ENCODE peak calls at places on chromosomes 1 and 21, in four cellular contexts. M, G, V and N are unnamed samples.
A peak's percentile ranks its signal among the peaks of the same experiment; 100 is the strongest.

GRCh38 chr1:113142791-113143190 is 69.8 kb downstream of the LRIG2 start:
- DNase-seq in M (no peak), G (no peak), V (no peak), N (no peak)

GRCh38 chr1:174153085-174153824 is 6.1 kb upstream of the RABGAP1L start:
- DNase-seq in M (no peak), G (no peak), V (no peak), N (no peak)

GRCh38 chr1:208309771-208310170 is 65.6 kb upstream of the PLXNA2 start:
- DNase-seq in M (no peak), G (no peak), V (no peak), N (no peak)

GRCh38 chr1:46153228-46153627 is 20.8 kb upstream of the PIK3R3 start:
- DNase-seq in M (no peak), G (no peak), V (no peak), N (no peak)

GRCh38 chr1:222064388-222065201 is 322.7 kb upstream of the DUSP10 start:
- DNase-seq in M (no peak), G (no peak), V (no peak), N (no peak)

GRCh38 chr1:40462956-40463590 is 12.8 kb downstream of the ZFP69B start:
- DNase-seq in M (no peak), G (no peak), V (no peak), N (no peak)

GRCh38 chr1:151908228-151908691 is 1.1 kb downstream of the THEM4 start:
- DNase-seq in M (no peak), G (no peak), V (no peak), N (no peak)

GRCh38 chr1:3081171-3081683 is 12.2 kb downstream of the PRDM16 start:
- DNase-seq in M (no peak), G (no peak), V (no peak), N (no peak)

GRCh38 chr21:17775431-17776126 is 43.6 kb downstream of the C21orf91 start:
- DNase-seq in M (no peak), G (no peak), V (peak; percentile 87), N (no peak)

GRCh38 chr1:73576084-73576483 is 621.9 kb downstream of the LRRIQ3 start:
- DNase-seq in M (no peak), G (no peak), V (no peak), N (no peak)

GRCh38 chr21:42654179-42654912 is 925 bp downstream of the PDE9A start:
- DNase-seq in M (no peak), G (no peak), V (peak; percentile 77), N (no peak)

GRCh38 chr1:9882296-9882944 is 27.6 kb downstream of the CTNNBIP1 start:
- DNase-seq in M (no peak), G (no peak), V (no peak), N (no peak)

GRCh38 chr1:58755468-58755872 is 28.4 kb downstream of the JUN start:
- DNase-seq in M (peak; percentile 67), G (peak; percentile 68), V (no peak), N (peak; percentile 29)

GRCh38 chr1:32933742-32934322 is 30.8 kb downstream of the RNF19B start:
- DNase-seq in M (no peak), G (no peak), V (no peak), N (no peak)

GRCh38 chr1:181134543-181135461 is 46.3 kb downstream of the IER5 start:
- DNase-seq in M (peak; percentile 59), G (no peak), V (peak; percentile 85), N (no peak)

GRCh38 chr1:234454910-234455309 is 24.1 kb downstream of the TARBP1 start:
- DNase-seq in M (no peak), G (no peak), V (no peak), N (no peak)

GRCh38 chr1:170711682-170712081 is 47.8 kb downstream of the PRRX1 start:
- DNase-seq in M (no peak), G (no peak), V (no peak), N (no peak)

GRCh38 chr1:29327223-29327935 is 91.1 kb downstream of the PTPRU start:
- DNase-seq in M (no peak), G (no peak), V (peak; percentile 32), N (no peak)

GRCh38 chr1:40769815-40770214 is 13.8 kb upstream of the KCNQ4 start:
- DNase-seq in M (no peak), G (no peak), V (no peak), N (no peak)

GRCh38 chr1:244087021-244087560 is 36.0 kb downstream of the ZBTB18 start:
- DNase-seq in M (no peak), G (no peak), V (no peak), N (no peak)

GRCh38 chr1:154423303-154423987 is 18.3 kb downstream of the IL6R start:
- DNase-seq in M (no peak), G (no peak), V (peak; percentile 16), N (no peak)

GRCh38 chr1:215987092-215987855 is 420.2 kb downstream of the KCTD3 start:
- DNase-seq in M (no peak), G (no peak), V (no peak), N (no peak)

GRCh38 chr1:54278941-54279422 is 79.0 kb downstream of the MRPL37 start:
- DNase-seq in M (peak; percentile 61), G (peak; percentile 60), V (no peak), N (no peak)

GRCh38 chr1:93567255-93567918 is 114.2 kb downstream of the BCAR3 start:
- DNase-seq in M (peak; percentile 39), G (no peak), V (no peak), N (no peak)

DNA sequence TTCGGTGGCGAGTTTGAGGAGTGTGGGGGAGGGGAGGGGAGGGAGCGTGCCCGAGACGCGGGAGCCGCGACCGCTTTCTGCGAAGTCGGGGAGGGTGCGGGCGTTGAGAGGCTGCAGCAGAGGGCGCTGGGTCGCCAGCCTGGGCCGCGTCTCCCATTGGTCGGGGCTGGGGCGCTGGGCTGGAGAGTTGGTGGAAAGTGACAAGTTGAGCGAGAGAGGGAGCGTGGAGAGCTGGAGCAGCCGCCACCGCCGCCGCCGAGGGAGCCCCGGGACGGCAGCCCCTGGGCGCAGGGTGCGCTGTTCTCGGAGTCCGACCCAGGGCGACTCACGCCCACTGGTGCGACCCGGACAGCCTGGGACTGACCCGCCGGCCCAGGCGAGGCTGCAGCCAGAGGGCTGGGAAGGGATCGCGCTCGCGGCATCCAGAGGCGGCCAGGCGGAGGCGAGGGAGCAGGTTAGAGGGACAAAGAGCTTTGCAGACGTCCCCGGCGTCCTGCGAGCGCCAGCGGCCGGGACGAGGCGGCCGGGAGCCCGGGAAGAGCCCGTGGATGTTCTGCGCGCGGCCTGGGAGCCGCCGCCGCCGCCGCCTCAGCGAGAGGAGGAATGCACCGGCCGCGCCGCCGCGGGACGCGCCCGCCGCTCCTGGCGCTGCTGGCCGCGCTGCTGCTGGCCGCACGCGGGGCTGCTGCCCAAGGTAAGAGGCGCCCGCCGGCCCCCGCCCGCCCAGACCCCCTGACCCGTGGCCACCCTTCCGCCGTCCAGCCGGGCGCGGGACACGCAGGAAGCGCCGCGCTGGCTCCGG is at the start of gene ROR1:
- DNase-seq in M (peak; percentile 88), G (peak; percentile 85), V (peak; percentile 92), N (peak; percentile 76)
- TF ChIP-seq POLR2A in M (peak; percentile 59), G (no peak), V (no peak), N (no peak)

DNA sequence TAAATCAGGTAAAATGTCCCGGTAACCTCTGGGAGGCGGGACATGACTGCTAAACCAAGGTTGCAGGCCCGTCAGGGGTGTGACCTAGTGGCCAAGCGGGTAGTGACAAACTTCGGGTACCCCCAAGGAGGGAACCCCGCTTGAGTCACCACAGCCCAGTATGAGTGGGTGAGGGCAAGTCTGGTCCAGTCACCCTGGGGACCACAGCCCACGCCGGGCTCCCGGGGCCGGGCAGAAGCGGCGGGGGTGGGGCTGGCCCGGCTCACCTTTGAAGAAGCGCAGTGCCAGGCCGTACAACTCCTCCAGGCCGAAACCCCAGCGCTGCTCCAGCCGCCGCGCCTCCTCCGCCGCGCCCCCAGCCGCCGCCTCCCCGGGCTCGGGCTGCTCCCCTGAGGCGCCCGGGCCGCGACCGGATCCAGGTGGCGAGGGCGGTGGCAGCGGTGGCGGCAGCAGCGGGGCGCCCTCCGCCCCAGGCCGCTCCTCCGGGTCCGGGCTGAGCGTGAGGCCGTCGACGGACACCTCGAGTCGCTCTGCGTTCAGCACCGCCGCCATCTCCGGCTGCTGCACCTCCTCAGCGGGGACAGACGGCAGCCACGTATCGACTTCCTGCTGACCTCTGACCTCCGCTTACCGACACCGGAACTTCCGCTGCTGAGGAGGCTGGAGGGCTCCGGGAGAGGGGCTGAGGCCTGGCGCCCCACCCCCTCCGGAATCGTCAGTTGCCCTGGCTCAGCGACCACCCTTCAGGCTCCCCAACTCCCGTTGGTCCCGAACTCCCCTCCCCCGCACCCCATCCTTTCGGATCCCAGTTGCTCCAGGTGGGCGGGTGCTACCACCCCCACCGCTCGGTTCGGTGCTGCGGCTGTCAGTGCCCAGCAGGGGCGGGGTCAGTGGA is at the start of gene ACBD3:
- DNase-seq in M (peak; percentile 87), G (peak; percentile 90), V (peak; percentile 97), N (peak; percentile 96)
- TF ChIP-seq POLR2A in M (peak; percentile 92), G (peak; percentile 93), V (peak; percentile 79), N (peak; percentile 97)

DNA sequence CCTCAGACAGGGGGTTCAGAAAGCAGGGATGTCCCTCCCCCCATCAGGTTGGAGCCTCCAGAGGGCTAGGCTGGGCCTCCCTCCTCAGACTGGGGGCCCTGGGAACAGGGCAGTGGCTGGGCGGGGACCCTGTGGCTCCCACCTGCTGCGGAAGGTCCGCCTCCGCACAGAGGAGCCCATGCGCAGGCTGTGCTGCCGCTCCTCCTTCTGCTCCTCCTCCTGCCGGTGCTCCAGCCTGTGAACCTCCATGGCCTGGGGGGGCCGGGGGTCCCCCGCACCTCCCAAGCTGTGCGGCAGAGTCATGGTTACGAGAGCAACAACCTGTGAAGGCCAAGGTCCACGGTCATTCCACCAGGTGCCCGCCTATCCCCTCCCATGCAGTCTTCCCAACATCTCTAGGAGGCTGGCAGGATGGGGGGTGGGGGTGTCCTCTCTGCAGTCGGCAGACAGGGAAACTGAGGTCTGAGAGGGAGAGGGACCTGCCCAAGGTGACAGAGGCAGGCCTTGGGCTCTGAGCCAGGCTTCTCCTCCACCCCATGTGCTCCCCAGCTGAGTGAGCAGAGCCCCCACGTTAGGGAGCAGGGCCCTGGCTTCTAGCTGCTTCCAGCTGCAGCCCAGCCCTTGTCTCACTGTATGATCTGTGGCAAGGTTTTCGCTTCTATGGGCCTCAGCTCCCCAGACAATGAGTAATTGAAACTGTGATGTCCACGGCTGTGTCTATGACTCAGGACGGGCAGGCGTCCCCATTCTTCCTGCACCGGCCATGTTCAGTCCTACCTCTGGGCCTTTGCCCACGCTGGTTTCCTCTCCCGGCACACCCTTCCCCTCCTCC is 3.4 kb downstream of the MYOM3 start:
- DNase-seq in M (no peak), G (no peak), V (peak; percentile 41), N (no peak)
- TF ChIP-seq POLR2A in M (no peak), G (no peak), V (no peak), N (no peak)

GRCh38 chr1:239383714-239384113 is 2.7 kb upstream of the CHRM3 start:
- DNase-seq in M (no peak), G (no peak), V (no peak), N (no peak)

GRCh38 chr1:239388578-239388977 is 2.2 kb downstream of the CHRM3 start:
- DNase-seq in M (no peak), G (no peak), V (no peak), N (no peak)

GRCh38 chr1:239389703-239390102 is 3.3 kb downstream of the CHRM3 start:
- DNase-seq in M (no peak), G (no peak), V (no peak), N (no peak)

GRCh38 chr1:239386453-239387303 is at the start of gene CHRM3:
- DNase-seq in M (peak; percentile 29), G (peak; percentile 85), V (no peak), N (no peak)

GRCh38 chr1:239387304-239388231 is 1.2 kb downstream of the CHRM3 start:
- DNase-seq in M (no peak), G (peak; percentile 46), V (no peak), N (no peak)
- TF ChIP-seq POLR2A in M (no peak), G (no peak), V (no peak), N (no peak)

GRCh38 chr1:159076438-159076752 is 171 bp downstream of the AIM2 start:
- DNase-seq in M (no peak), G (no peak), V (peak; percentile 74), N (no peak)
- TF ChIP-seq POLR2A in M (no peak), G (no peak), V (no peak), N (no peak)